ENCODE peak calls at places on chromosome 21, in four cellular contexts. V, U, P and W are unnamed samples.

GRCh38 chr21:33947451-33948095 is 32.0 kb upstream of the ATP5PO start:
- DNase-seq in V (no peak), P (peak; percentile 83), U (peak; percentile 60), W (peak; percentile 59)

GRCh38 chr21:41895643-41896493 is 16.7 kb upstream of the PRDM15 start:
- DNase-seq in P (no peak), V (no peak), U (no peak), W (no peak)

GRCh38 chr21:34911360-34911759 is 137.7 kb downstream of the RUNX1 start:
- DNase-seq in V (no peak), P (no peak), U (no peak), W (no peak)

GRCh38 chr21:42531771-42532170 is 18.1 kb downstream of the SLC37A1 start:
- DNase-seq in P (no peak), V (no peak), U (no peak), W (no peak)

GRCh38 chr21:32147041-32147440 is 131.8 kb downstream of the MIS18A start:
- DNase-seq in P (no peak), V (no peak), U (no peak), W (no peak)

GRCh38 chr21:46055863-46056281 is 42.0 kb upstream of the COL6A2 start:
- DNase-seq in V (no peak), U (no peak), P (peak; percentile 84), W (peak; percentile 71)

GRCh38 chr21:35333831-35334593 is 284.9 kb upstream of the RUNX1 start:
- DNase-seq in V (no peak), U (no peak), P (peak; percentile 60), W (no peak)

GRCh38 chr21:26061437-26061836 is 109.1 kb downstream of the APP start:
- DNase-seq in U (peak; percentile 20), V (no peak), P (no peak), W (no peak)

GRCh38 chr21:34144224-34144623 is 70.8 kb downstream of the MRPS6 start:
- DNase-seq in U (no peak), V (no peak), P (no peak), W (no peak)

GRCh38 chr21:38810034-38810825 is 4.5 kb downstream of the ETS2 start:
- DNase-seq in U (no peak), V (no peak), P (no peak), W (no peak)

GRCh38 chr21:41508415-41509205 is 652 bp upstream of the TMPRSS2 start:
- DNase-seq in P (no peak), V (no peak), U (no peak), W (no peak)

GRCh38 chr21:18318156-18318555 is 73.5 kb downstream of the CHODL start:
- DNase-seq in U (no peak), V (no peak), P (no peak), W (no peak)

GRCh38 chr21:34526618-34527290 is 14.7 kb upstream of the KCNE1 start:
- DNase-seq in V (peak; percentile 100), U (peak; percentile 88), P (peak; percentile 89), W (peak; percentile 45)

GRCh38 chr21:16992448-16992847 is 520.4 kb upstream of the CXADR start:
- DNase-seq in P (no peak), V (no peak), U (no peak), W (no peak)

GRCh38 chr21:36478207-36478701 is 1.7 kb downstream of the CLDN14 start:
- DNase-seq in U (no peak), P (peak; percentile 41), V (peak; percentile 91), W (no peak)

GRCh38 chr21:38989745-38990423 is 184.2 kb downstream of the ETS2 start:
- DNase-seq in V (no peak), P (peak; percentile 79), U (no peak), W (peak; percentile 62)

GRCh38 chr21:36330904-36331303 is 10.9 kb downstream of the MORC3 start:
- DNase-seq in P (peak; percentile 64), U (no peak), V (no peak), W (peak; percentile 56)

GRCh38 chr21:45893166-45894106 is 88.1 kb upstream of the COL6A1 start:
- DNase-seq in P (no peak), V (no peak), U (no peak), W (no peak)

GRCh38 chr21:46289655-46290178 is 3.6 kb downstream of the YBEY start:
- DNase-seq in V (no peak), P (no peak), U (no peak), W (no peak)

GRCh38 chr21:34511787-34512451 is at the start of gene KCNE1:
- DNase-seq in V (no peak), U (no peak), P (peak; percentile 67), W (no peak)

GRCh38 chr21:35614412-35614901 is 445.9 kb downstream of the SETD4 start:
- DNase-seq in P (no peak), U (no peak), V (peak; percentile 51), W (no peak)

GRCh38 chr21:28627691-28628090 is 365.0 kb downstream of the LTN1 start:
- DNase-seq in V (no peak), U (no peak), P (no peak), W (no peak)

GRCh38 chr21:36630485-36631206 is 68.3 kb upstream of the SIM2 start:
- DNase-seq in U (peak; percentile 36), V (no peak), P (peak; percentile 69), W (no peak)

GRCh38 chr21:45142916-45143315 is 68.5 kb downstream of the ADARB1 start:
- DNase-seq in P (no peak), V (no peak), U (no peak), W (no peak)

GRCh38 chr21:21003701-21004100 is 5.5 kb downstream of the NCAM2 start:
- DNase-seq in V (no peak), U (no peak), P (no peak), W (no peak)

GRCh38 chr21:45073301-45074047 is 906 bp upstream of the ADARB1 start:
- DNase-seq in P (peak; percentile 72), U (no peak), V (no peak), W (peak; percentile 59)

GRCh38 chr21:46636550-46637289 is 1.2 kb downstream of the PRMT2 start:
- DNase-seq in V (no peak), U (no peak), P (no peak), W (no peak)

GRCh38 chr21:45388611-45389296 is 16.2 kb upstream of the COL18A1 start:
- DNase-seq in P (peak; percentile 16), U (no peak), V (no peak), W (peak; percentile 17)

GRCh38 chr21:25375675-25376074 is 231.6 kb downstream of the MRPL39 start:
- DNase-seq in U (no peak), V (no peak), P (no peak), W (no peak)

GRCh38 chr21:40052276-40052675 is 185.0 kb downstream of the PCP4 start:
- DNase-seq in P (no peak), U (no peak), V (no peak), W (no peak)

GRCh38 chr21:32155226-32155625 is 123.6 kb downstream of the MIS18A start:
- DNase-seq in V (no peak), P (no peak), U (no peak), W (no peak)

GRCh38 chr21:35578831-35579470 is 481.4 kb downstream of the SETD4 start:
- DNase-seq in P (no peak), U (no peak), V (no peak), W (no peak)

GRCh38 chr21:41258617-41259016 is 58.0 kb upstream of the FAM3B start:
- DNase-seq in U (no peak), P (no peak), V (no peak), W (no peak)

GRCh38 chr21:39430016-39430415 is 15.6 kb downstream of the LCA5L start:
- DNase-seq in U (no peak), V (no peak), P (no peak), W (no peak)

GRCh38 chr21:14114251-14114650 is 96.5 kb downstream of the LIPI start:
- DNase-seq in U (no peak), P (no peak), V (no peak), W (no peak)

GRCh38 chr21:38597436-38597835 is 99.2 kb upstream of the ERG start:
- DNase-seq in V (no peak), U (no peak), P (no peak), W (no peak)

GRCh38 chr21:45886610-45887026 is 95.0 kb upstream of the COL6A1 start:
- DNase-seq in P (no peak), U (no peak), V (no peak), W (no peak)

GRCh38 chr21:28148400-28149064 is 844.1 kb downstream of the LTN1 start:
- DNase-seq in V (no peak), U (peak; percentile 20), P (no peak), W (no peak)